ENCODE peak calls at places on chromosome 20, in eight cellular contexts. X, J, M, H, P, D, O and Z are unnamed samples.

GRCh38 chr20:56400001-56400640 is 7.7 kb downstream of the CSTF1 start:
- DNase-seq in P (peak; percentile 74), X (peak; percentile 84), M (peak; percentile 79), J (peak; percentile 66), O (peak; percentile 76), D (peak; percentile 82), H (peak; percentile 52), Z (peak; percentile 34)

GRCh38 chr20:49570828-49571552 is 3.1 kb upstream of the PTGIS start:
- DNase-seq in X (peak; percentile 54), P (no peak), D (no peak), J (no peak), M (no peak), O (no peak), H (no peak), Z (no peak)

GRCh38 chr20:20225325-20225724 is 142.6 kb upstream of the INSM1 start:
- DNase-seq in M (no peak), P (no peak), D (no peak), J (no peak), O (peak; percentile 65), H (no peak), X (no peak), Z (no peak)

GRCh38 chr20:62056975-62057374 is 8.7 kb downstream of the TAF4 start:
- DNase-seq in O (no peak), X (no peak), P (no peak), H (no peak), D (no peak), M (no peak), J (no peak), Z (no peak)

GRCh38 chr20:36309643-36310042 is 3.5 kb downstream of the DLGAP4 start:
- DNase-seq in D (no peak), J (no peak), M (no peak), H (no peak), P (no peak), X (no peak), O (no peak), Z (no peak)

GRCh38 chr20:46253391-46253790 is 54.9 kb downstream of the CDH22 start:
- DNase-seq in P (no peak), H (no peak), O (peak; percentile 64), J (no peak), X (no peak), M (no peak), D (no peak), Z (no peak)

GRCh38 chr20:11261533-11262000 is 587.8 kb upstream of the JAG1 start:
- DNase-seq in D (no peak), X (peak; percentile 95), O (no peak), J (no peak), P (no peak), M (peak; percentile 66), H (no peak), Z (peak; percentile 98)

GRCh38 chr20:36591854-36592641 is 13.5 kb upstream of the RAB5IF start:
- DNase-seq in J (no peak), M (peak; percentile 59), D (peak; percentile 57), X (peak; percentile 51), H (no peak), P (no peak), O (peak; percentile 63), Z (peak; percentile 9)

GRCh38 chr20:3686867-3687321 is 5.1 kb upstream of the ADAM33 start:
- DNase-seq in P (no peak), J (no peak), O (no peak), M (peak; percentile 63), X (peak; percentile 94), D (peak; percentile 58), H (no peak), Z (peak; percentile 51)

GRCh38 chr20:36957875-36958667 is 6.6 kb upstream of the SAMHD1 start:
- DNase-seq in J (no peak), H (no peak), D (no peak), O (no peak), X (no peak), M (no peak), P (no peak), Z (no peak)

GRCh38 chr20:32051720-32052089 is 337 bp upstream of the HCK start:
- DNase-seq in O (no peak), H (no peak), D (no peak), X (no peak), J (no peak), P (no peak), M (no peak), Z (no peak)

GRCh38 chr20:3471397-3472021 is 691 bp downstream of the ATRN start:
- DNase-seq in J (no peak), D (no peak), H (no peak), X (no peak), O (peak; percentile 25), M (peak; percentile 2), P (no peak), Z (no peak)

GRCh38 chr20:31719644-31720485 is 2.8 kb downstream of the BCL2L1 start:
- DNase-seq in X (no peak), J (no peak), H (no peak), O (peak; percentile 53), P (no peak), D (peak; percentile 72), M (no peak), Z (no peak)

GRCh38 chr20:38249536-38250310 is 10.8 kb downstream of the KIAA1755 start:
- DNase-seq in H (no peak), O (no peak), J (no peak), M (no peak), D (no peak), X (peak; percentile 38), P (no peak), Z (no peak)

GRCh38 chr20:38250607-38251006 is 9.9 kb downstream of the KIAA1755 start:
- DNase-seq in O (no peak), X (no peak), M (no peak), H (no peak), J (no peak), P (no peak), D (no peak), Z (no peak)

GRCh38 chr20:38255389-38255788 is 5.1 kb downstream of the KIAA1755 start:
- DNase-seq in X (peak; percentile 59), J (no peak), P (no peak), H (no peak), O (no peak), M (no peak), D (no peak), Z (no peak)

GRCh38 chr20:38256021-38256420 is 4.5 kb downstream of the KIAA1755 start:
- DNase-seq in O (no peak), D (no peak), J (no peak), X (no peak), M (no peak), H (no peak), P (no peak), Z (no peak)

GRCh38 chr20:38252292-38253288 is 7.9 kb downstream of the KIAA1755 start:
- DNase-seq in M (no peak), O (no peak), X (peak; percentile 41), D (peak; percentile 45), P (no peak), J (no peak), H (no peak), Z (no peak)
- H3K4me3 ChIP-seq in M (no peak overlapping the region), O (no peak overlapping the region), X (no peak overlapping the region), D (no peak overlapping the region), P (no peak overlapping the region), J (no peak overlapping the region), H (no peak overlapping the region), Z (no peak overlapping the region)

GRCh38 chr20:51497542-51498467 is 44.7 kb downstream of the NFATC2 start:
- DNase-seq in D (no peak), H (no peak), X (peak; percentile 31), M (no peak), P (peak; percentile 26), J (no peak), O (no peak), Z (peak; percentile 35)
- H2AFZ ChIP-seq in D (no peak overlapping the region), H (peak overlapping the region; percentile 64), X (peak overlapping the region; percentile 79), M (no peak overlapping the region), P (peak overlapping the region; percentile 12), J (no peak overlapping the region), O (no peak overlapping the region), Z (peak overlapping the region; percentile 78)

GRCh38 chr20:5932796-5933195 is 17.5 kb downstream of the TRMT6 start:
- DNase-seq in O (no peak), J (no peak), D (no peak), P (no peak), H (no peak), M (no peak), X (no peak), Z (no peak)

GRCh38 chr20:5923493-5923892 is 26.8 kb downstream of the TRMT6 start:
- DNase-seq in J (no peak), O (no peak), D (no peak), H (no peak), P (no peak), M (no peak), X (no peak), Z (no peak)

GRCh38 chr20:5928831-5929715 is 21.3 kb downstream of the TRMT6 start:
- DNase-seq in J (no peak), M (no peak), H (no peak), P (no peak), D (no peak), O (no peak), X (no peak), Z (no peak)

GRCh38 chr20:5931411-5931810 is 18.9 kb downstream of the TRMT6 start:
- DNase-seq in P (no peak), O (no peak), H (no peak), J (no peak), X (no peak), M (no peak), D (no peak), Z (no peak)

DNA sequence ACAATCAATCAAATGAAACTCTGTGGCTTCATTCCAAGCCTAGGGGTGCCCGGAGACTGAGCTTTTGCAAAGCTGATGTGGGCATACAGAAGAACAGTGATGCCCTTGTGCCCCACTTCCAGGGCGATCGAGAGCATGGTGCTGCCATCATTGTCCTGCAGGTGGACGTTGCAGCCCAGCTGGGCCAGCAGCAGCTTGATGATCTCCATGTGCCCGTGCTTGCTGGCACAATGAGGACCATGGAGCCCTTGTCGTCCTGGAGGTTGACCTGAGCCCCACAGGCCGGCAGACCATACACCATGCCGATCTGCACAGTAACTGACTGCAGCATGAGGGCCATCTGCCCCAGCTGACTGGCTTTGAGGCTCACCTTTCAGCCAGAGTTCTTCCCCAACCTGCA is 22.3 kb downstream of the TRMT6 start:
- DNase-seq in O (no peak), D (no peak), J (no peak), X (no peak), H (no peak), M (no peak), P (no peak), Z (no peak)
- H3K4me3 ChIP-seq in O (no peak overlapping the region), D (no peak overlapping the region), J (no peak overlapping the region), X (no peak overlapping the region), H (no peak overlapping the region), M (no peak overlapping the region), P (no peak overlapping the region), Z (no peak overlapping the region)

DNA sequence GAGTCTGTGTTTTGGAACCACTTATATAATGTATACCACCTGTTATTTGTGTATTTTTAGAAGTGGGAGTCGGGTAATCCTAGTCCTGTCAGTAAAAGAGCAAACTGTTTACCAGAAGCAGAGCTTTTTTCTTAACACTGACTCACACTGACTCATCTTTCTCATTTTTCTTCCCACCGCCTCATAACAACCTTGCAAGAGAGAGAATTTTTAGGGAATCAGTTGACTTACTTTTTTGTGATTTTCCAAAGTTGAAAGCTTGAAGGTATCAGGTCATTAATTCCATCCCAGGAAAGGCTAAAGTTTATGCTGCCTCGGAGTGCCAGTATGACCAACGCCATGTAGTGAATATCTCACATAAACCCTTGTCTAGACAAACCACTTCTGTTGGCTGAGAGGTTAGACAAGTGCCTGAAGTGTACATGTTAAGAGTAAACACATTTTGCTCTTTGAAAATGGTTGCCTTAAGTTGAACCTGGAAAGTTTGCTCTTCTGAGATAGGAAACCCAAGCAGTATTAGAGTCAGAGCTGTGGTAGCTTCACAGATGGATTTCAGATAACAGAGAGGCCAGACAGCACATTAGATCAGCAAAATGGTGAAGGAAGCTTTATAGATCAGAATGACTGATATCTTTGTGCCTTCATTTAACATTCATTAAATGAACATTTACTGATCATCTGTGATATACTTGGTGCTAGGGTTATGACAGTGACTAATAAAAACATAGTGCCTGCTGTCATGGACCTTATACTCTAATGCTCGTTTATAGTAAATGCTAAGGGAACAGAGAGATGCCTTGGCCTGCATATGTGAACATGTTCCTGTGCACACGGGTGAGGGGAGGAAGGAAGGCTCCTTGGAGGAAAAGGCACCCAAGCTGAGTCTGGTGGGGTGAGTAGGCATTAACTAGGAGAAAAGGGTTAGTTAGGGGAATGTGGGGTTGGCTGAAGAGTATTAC is 29.1 kb upstream of the PKIG start:
- DNase-seq in M (peak; percentile 93), P (peak; percentile 92), D (peak; percentile 40), O (no peak), H (no peak), J (no peak), X (peak; percentile 94), Z (peak; percentile 55)
- H2AFZ ChIP-seq in M (no peak overlapping the region), P (peak overlapping the region; percentile 13), D (peak overlapping the region; percentile 8), O (no peak overlapping the region), H (no peak overlapping the region), J (no peak overlapping the region), X (no peak overlapping the region), Z (no peak overlapping the region)